ENCODE peak calls at places on chromosome 18, in seven cellular contexts. D is NCI-H345; B is activated CD4-positive, alpha-beta T cell treated with anti-CD3 and anti-CD28 coated beads, Interleukin-2, amount 10 ng/mL, durations not matched to agents 7 days and 5 days; I is iris pigment epithelial cell; F is activated T-cell treated with anti-CD3 and anti-CD28 coated beads for 48 hours; R is NCI-H1694; X is stimulated activated CD4-positive, alpha-beta T cell treated with anti-CD3 and anti-CD28 coated beads, Interleukin-1b, Interleukin-23, amount 100 ng/mL, for 48 hours. V is an unnamed sample.
A peak's percentile ranks its signal among the peaks of the same experiment; 100 is the strongest.

GRCh38 chr18:54557958-54558357 is 33.1 kb upstream of the DYNAP start:
- DNase-seq in D (no peak), B (no peak), I (no peak), F (no peak), R (no peak), X (no peak), V (no peak)

GRCh38 chr18:28018361-28018760 is 158.6 kb downstream of the CDH2 start:
- DNase-seq in D (no peak), B (no peak), I (no peak), F (no peak), R (no peak), X (no peak), V (no peak)

GRCh38 chr18:11498821-11499220 is 110.6 kb upstream of the SLC35G4 start:
- DNase-seq in D (no peak), B (no peak), I (peak; percentile 14), F (no peak), R (no peak), X (no peak), V (no peak)

GRCh38 chr18:35672897-35673296 is 91.4 kb downstream of the GALNT1 start:
- DNase-seq in D (peak; percentile 11), B (no peak), I (peak; percentile 86), F (no peak), R (no peak), X (no peak), V (no peak)

GRCh38 chr18:79796016-79796415 is 1.7 kb upstream of the KCNG2 start:
- DNase-seq in D (no peak), B (no peak), I (peak; percentile 39), F (no peak), R (no peak), X (no peak), V (no peak)

GRCh38 chr18:6374935-6375529 is 39.7 kb downstream of the L3MBTL4 start:
- DNase-seq in D (no peak), B (no peak), I (no peak), F (no peak), R (no peak), X (no peak), V (no peak)

GRCh38 chr18:62461591-62461990 is 61.2 kb upstream of the ZCCHC2 start:
- DNase-seq in D (no peak), B (no peak), I (no peak), F (no peak), R (no peak), X (no peak), V (no peak)

GRCh38 chr18:52174220-52174619 is 165.8 kb upstream of the DCC start:
- DNase-seq in D (no peak), B (no peak), I (no peak), F (no peak), R (no peak), X (no peak), V (no peak)

GRCh38 chr18:61322265-61322873 is 10.9 kb upstream of the CDH20 start:
- DNase-seq in D (no peak), B (peak; percentile 38), I (peak; percentile 66), F (peak; percentile 36), R (peak; percentile 32), X (peak; percentile 37), V (peak; percentile 57)

GRCh38 chr18:75530548-75531211 is 103.2 kb upstream of the SMIM21 start:
- DNase-seq in D (no peak), B (no peak), I (no peak), F (no peak), R (no peak), X (no peak), V (no peak)

GRCh38 chr18:48946329-48946835 is 4.4 kb downstream of the SMAD7 start:
- DNase-seq in D (peak; percentile 38), B (no peak), I (peak; percentile 80), F (no peak), R (no peak), X (no peak), V (no peak)

GRCh38 chr18:57619881-57620280 is 1.8 kb downstream of the NARS1 start:
- DNase-seq in D (no peak), B (no peak), I (no peak), F (no peak), R (no peak), X (no peak), V (no peak)

V was measured in activated CD4-positive, alpha-beta memory T cell treated with anti-CD3 and anti-CD28 coated beads for 36 hours.